ENCODE peak calls at places on chromosomes 6 and 20, in six cellular contexts. Q, R, O, W, U and Z are unnamed samples.

GRCh38 chr6:168372871-168373270 is 53.3 kb upstream of the DACT2 start:
- DNase-seq in U (no peak), W (no peak), Q (no peak), O (no peak), R (no peak), Z (no peak)

GRCh38 chr20:57013741-57014140 is 252.7 kb downstream of the BMP7 start:
- DNase-seq in Q (no peak), U (peak), R (no peak), W (peak), O (no peak), Z (no peak)

GRCh38 chr20:62727584-62728027 is 19.0 kb downstream of the NTSR1 start:
- DNase-seq in O (no peak), Q (peak), U (no peak), W (no peak), R (no peak), Z (no peak)

GRCh38 chr6:111129003-111129402 is 41.7 kb downstream of the SLC16A10 start:
- DNase-seq in R (no peak), Q (peak), U (no peak), W (no peak), O (no peak), Z (no peak)

GRCh38 chr6:170034294-170034693 is 256.6 kb downstream of the DLL1 start:
- DNase-seq in R (no peak), U (no peak), Q (no peak), O (no peak), W (no peak), Z (peak)

GRCh38 chr6:143130928-143131327 is 70.2 kb downstream of the AIG1 start:
- DNase-seq in W (no peak), U (no peak), Q (no peak), O (no peak), R (no peak), Z (no peak)

GRCh38 chr6:127146935-127147334 is 28.5 kb downstream of the RSPO3 start:
- DNase-seq in O (no peak), U (peak), R (no peak), Q (no peak), W (no peak), Z (no peak)

GRCh38 chr6:42996513-42996912 is 12.1 kb downstream of the PPP2R5D start:
- DNase-seq in O (no peak), W (no peak), Q (no peak), U (no peak), R (no peak), Z (no peak)

GRCh38 chr6:36546664-36546957 is 668 bp downstream of the STK38 start:
- DNase-seq in W (no peak), U (no peak), R (no peak), O (no peak), Q (no peak), Z (no peak)

GRCh38 chr6:7062445-7063162 is 45.2 kb upstream of the RREB1 start:
- DNase-seq in W (no peak), U (no peak), R (no peak), Q (no peak), O (no peak), Z (no peak)

GRCh38 chr20:50048420-50049166 is 64.4 kb downstream of the UBE2V1 start:
- DNase-seq in O (no peak), U (no peak), W (no peak), R (peak), Q (peak), Z (peak)